ENCODE peak calls at places on chromosomes 13 and 19, in four cellular contexts. H, A, W and U are unnamed samples.

GRCh38 chr13:113229791-113230190 is 20.4 kb downstream of the CUL4A start:
- DNase-seq in H (no peak), A (no peak), W (no peak), U (no peak)

GRCh38 chr19:18475762-18476331 is 37.9 kb upstream of the ISYNA1 start:
- DNase-seq in H (no peak), A (peak), W (no peak), U (no peak)

GRCh38 chr19:50417138-50417849 is 1.4 kb upstream of the SPIB start:
- DNase-seq in H (no peak), A (no peak), W (no peak), U (no peak)

GRCh38 chr13:23020246-23020843 is 160.4 kb upstream of the SGCG start:
- DNase-seq in H (peak), A (peak), W (peak), U (peak)

GRCh38 chr13:31773538-31773937 is 34.2 kb downstream of the RXFP2 start:
- DNase-seq in H (no peak), A (no peak), W (no peak), U (no peak)

GRCh38 chr13:22451345-22451744 is 729.4 kb upstream of the SGCG start:
- DNase-seq in H (no peak), A (peak), W (no peak), U (no peak)

GRCh38 chr19:532578-533484 is 1.3 kb downstream of the CDC34 start:
- DNase-seq in H (peak), A (peak), W (no peak), U (no peak)

GRCh38 chr13:67314405-67314804 is 84.3 kb upstream of the PCDH9 start:
- DNase-seq in H (no peak), A (no peak), W (no peak), U (no peak)

GRCh38 chr13:61685683-61686013 is 270.0 kb upstream of the PCDH20 start:
- DNase-seq in H (peak), A (peak), W (no peak), U (no peak)

GRCh38 chr19:38682872-38683392 is 35.5 kb downstream of the ACTN4 start:
- DNase-seq in H (no peak), A (no peak), W (no peak), U (no peak)
- H3K4me3 ChIP-seq in H (no peak), A (no peak), W (no peak), U (peak)

DNA sequence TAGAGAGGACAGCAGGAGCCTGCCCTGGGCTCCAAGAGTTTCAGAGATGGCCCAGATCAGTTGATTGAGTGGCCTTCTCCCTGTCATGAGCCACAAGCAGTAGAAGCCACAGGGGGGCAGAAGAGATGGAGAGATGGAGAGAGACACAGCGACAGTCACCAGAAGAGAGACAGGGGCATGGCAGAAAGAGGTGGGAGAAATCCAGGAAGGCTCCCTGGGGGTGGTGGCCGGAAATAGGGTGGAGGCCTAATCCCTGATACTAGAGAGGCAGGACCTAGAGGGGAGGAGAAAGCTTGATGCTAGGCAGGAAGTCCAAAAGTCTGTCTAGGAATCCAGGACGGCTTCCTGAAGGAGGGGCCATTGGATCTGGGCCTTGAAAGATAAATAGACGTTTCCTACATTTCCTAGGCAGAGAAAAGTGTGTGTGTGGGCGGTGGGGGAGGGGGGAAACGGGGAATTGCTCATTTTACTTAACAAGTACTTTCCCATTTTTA is 9.6 kb upstream of the TPM4 start:
- DNase-seq in H (peak), A (peak), W (no peak), U (no peak)
- TF ChIP-seq SIN3A in H (no peak), A (no peak), W (no peak), U (no peak)

GRCh38 chr13:73954808-73955207 is 179.4 kb downstream of the KLF12 start:
- DNase-seq in H (no peak), A (no peak), W (no peak), U (no peak)
- TF ChIP-seq REST in H (no peak), A (no peak), W (no peak), U (no peak)

GRCh38 chr19:17259934-17260333 is 4.6 kb downstream of the USHBP1 start:
- DNase-seq in H (no peak), A (no peak), W (no peak), U (no peak)
- H3K4me3 ChIP-seq in H (no peak), A (no peak), W (no peak), U (no peak)

GRCh38 chr19:39568604-39569003 is 28.6 kb upstream of the EID2 start:
- DNase-seq in H (no peak), A (peak), W (no peak), U (peak)

GRCh38 chr19:39563408-39563807 is 23.4 kb upstream of the EID2 start:
- DNase-seq in H (no peak), A (no peak), W (no peak), U (peak)

GRCh38 chr19:39566064-39566463 is 26.1 kb upstream of the EID2 start:
- DNase-seq in H (no peak), A (no peak), W (no peak), U (no peak)
- TF ChIP-seq SIN3A in H (no peak), A (no peak), W (no peak), U (no peak)

DNA sequence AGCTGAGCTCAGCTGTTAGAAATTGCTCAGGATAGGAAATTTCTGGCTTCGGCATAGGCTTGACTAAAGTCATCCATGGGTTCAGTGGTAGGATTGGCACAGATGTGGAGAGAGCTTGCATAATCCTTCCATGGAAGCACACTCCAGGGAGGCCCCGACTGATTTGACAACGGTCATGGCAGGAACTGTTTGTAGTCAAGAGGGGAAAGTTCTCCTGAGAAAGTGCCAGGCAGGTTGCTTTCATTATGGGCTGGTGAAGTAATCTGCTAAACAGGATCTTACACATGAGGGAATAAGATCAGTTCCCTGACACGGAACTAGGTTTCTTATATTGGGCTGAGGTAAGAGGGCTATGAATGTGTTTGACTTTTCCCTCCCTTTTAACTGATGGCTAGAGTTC is 120.1 kb downstream of the RGCC start:
- DNase-seq in H (no peak), A (no peak), W (no peak), U (no peak)
- TF ChIP-seq REST in H (no peak), A (no peak), W (no peak), U (no peak)

GRCh38 chr19:56597696-56598095 is 2.6 kb downstream of the ZNF71 start:
- DNase-seq in H (no peak), A (no peak), W (no peak), U (no peak)

GRCh38 chr19:56595548-56595899 is 422 bp downstream of the ZNF71 start:
- DNase-seq in H (no peak), A (no peak), W (no peak), U (no peak)

GRCh38 chr19:56594446-56594782 is 688 bp upstream of the ZNF71 start:
- DNase-seq in H (no peak), A (no peak), W (no peak), U (no peak)

GRCh38 chr19:56596676-56597075 is 1.6 kb downstream of the ZNF71 start:
- DNase-seq in H (no peak), A (no peak), W (no peak), U (no peak)

GRCh38 chr19:56594783-56595547 is at the start of gene ZNF71:
- DNase-seq in H (peak), A (peak), W (peak), U (no peak)
- H3K4me3 ChIP-seq in H (no peak), A (peak), W (peak), U (peak)